ENCODE peak calls at places on chromosomes 1 and 21, in four cellular contexts. One of them, this sample, is unnamed.
A peak's percentile ranks its signal among the peaks of the same experiment; 100 is the strongest.

GRCh38 chr1:233113009-233113712 is 162.8 kb downstream of the NTPCR start:
- DNase-seq in cardiac muscle cell: peak; percentile 100
- DNase-seq in fibroblast of lung: peak; percentile 99
- DNase-seq in GM06990: peak; percentile 14
- DNase-seq in this sample: no peak

GRCh38 chr1:151988405-151988851 is 5.2 kb downstream of the S100A10 start:
- DNase-seq in cardiac muscle cell: peak; percentile 85
- DNase-seq in GM06990: no peak
- DNase-seq in fibroblast of lung: peak; percentile 62
- DNase-seq in this sample: no peak

GRCh38 chr21:16587671-16588379 is 858.0 kb downstream of the USP25 start:
- DNase-seq in fibroblast of lung: peak; percentile 94
- DNase-seq in GM06990: no peak
- DNase-seq in cardiac muscle cell: peak; percentile 81
- DNase-seq in this sample: no peak

GRCh38 chr1:150516616-150517015 is 1.1 kb downstream of the FALEC start:
- DNase-seq in GM06990: no peak
- DNase-seq in fibroblast of lung: no peak
- DNase-seq in cardiac muscle cell: no peak
- DNase-seq in this sample: no peak

GRCh38 chr1:165891461-165891860 is 64.0 kb downstream of the UCK2 start:
- DNase-seq in GM06990: no peak
- DNase-seq in fibroblast of lung: no peak
- DNase-seq in cardiac muscle cell: no peak
- DNase-seq in this sample: no peak

GRCh38 chr1:205528887-205529825 is 24.7 kb downstream of the CDK18 start:
- DNase-seq in GM06990: peak; percentile 65
- DNase-seq in cardiac muscle cell: peak; percentile 78
- DNase-seq in fibroblast of lung: peak; percentile 50
- DNase-seq in this sample: peak; percentile 58

GRCh38 chr1:205714190-205714905 is 34.0 kb upstream of the SLC45A3 start:
- DNase-seq in GM06990: no peak
- DNase-seq in cardiac muscle cell: peak; percentile 33
- DNase-seq in fibroblast of lung: peak; percentile 47
- DNase-seq in this sample: no peak

GRCh38 chr1:111571239-111571638 is 48.4 kb upstream of the RAP1A start:
- DNase-seq in fibroblast of lung: no peak
- DNase-seq in GM06990: no peak
- DNase-seq in cardiac muscle cell: no peak
- DNase-seq in this sample: no peak

GRCh38 chr1:164356511-164356910 is 202.5 kb upstream of the PBX1 start:
- DNase-seq in fibroblast of lung: no peak
- DNase-seq in cardiac muscle cell: no peak
- DNase-seq in GM06990: no peak
- DNase-seq in this sample: no peak

GRCh38 chr1:205216588-205216987 is 5.1 kb upstream of the DSTYK start:
- DNase-seq in GM06990: no peak
- DNase-seq in cardiac muscle cell: no peak
- DNase-seq in fibroblast of lung: no peak
- DNase-seq in this sample: no peak

GRCh38 chr1:199510314-199510713 is 517.2 kb upstream of the NR5A2 start:
- DNase-seq in GM06990: peak; percentile 55
- DNase-seq in cardiac muscle cell: no peak
- DNase-seq in fibroblast of lung: no peak
- DNase-seq in this sample: no peak

GRCh38 chr1:203219934-203220333 is 9.5 kb downstream of the CHIT1 start:
- DNase-seq in cardiac muscle cell: no peak
- DNase-seq in fibroblast of lung: no peak
- DNase-seq in GM06990: no peak
- DNase-seq in this sample: no peak

GRCh38 chr1:156245451-156246232 is 2.2 kb downstream of the PAQR6 start:
- DNase-seq in cardiac muscle cell: peak; percentile 33
- DNase-seq in GM06990: peak; percentile 67
- DNase-seq in fibroblast of lung: no peak
- DNase-seq in this sample: no peak

GRCh38 chr1:47592296-47592975 is 154.6 kb downstream of the FOXD2 start:
- DNase-seq in fibroblast of lung: no peak
- DNase-seq in GM06990: no peak
- DNase-seq in cardiac muscle cell: no peak
- DNase-seq in this sample: no peak

GRCh38 chr1:69185378-69185777 is 382.3 kb upstream of the LRRC7 start:
- DNase-seq in GM06990: no peak
- DNase-seq in cardiac muscle cell: no peak
- DNase-seq in fibroblast of lung: no peak
- DNase-seq in this sample: no peak

GRCh38 chr1:175503538-175503937 is 239.9 kb downstream of the TNR start:
- DNase-seq in GM06990: no peak
- DNase-seq in cardiac muscle cell: no peak
- DNase-seq in fibroblast of lung: no peak
- DNase-seq in this sample: no peak

GRCh38 chr1:172343246-172344099 is 77.0 kb upstream of the C1orf105 start:
- DNase-seq in cardiac muscle cell: peak; percentile 84
- DNase-seq in GM06990: peak; percentile 55
- DNase-seq in fibroblast of lung: peak; percentile 85
- DNase-seq in this sample: no peak

GRCh38 chr21:34640858-34641257 is 25.9 kb upstream of the RCAN1 start:
- DNase-seq in GM06990: no peak
- DNase-seq in fibroblast of lung: peak; percentile 54
- DNase-seq in cardiac muscle cell: peak; percentile 73
- DNase-seq in this sample: no peak

GRCh38 chr1:200410566-200410878 is 686 bp upstream of the ZNF281 start:
- DNase-seq in cardiac muscle cell: no peak
- DNase-seq in fibroblast of lung: no peak
- DNase-seq in GM06990: no peak
- DNase-seq in this sample: peak; percentile 10

GRCh38 chr1:159188375-159188788 is 16.3 kb upstream of the ACKR1 start:
- DNase-seq in cardiac muscle cell: peak; percentile 60
- DNase-seq in fibroblast of lung: peak; percentile 10
- DNase-seq in GM06990: peak; percentile 56
- DNase-seq in this sample: no peak

GRCh38 chr1:183039985-183040447 is 16.8 kb downstream of the LAMC1 start:
- DNase-seq in GM06990: no peak
- DNase-seq in cardiac muscle cell: peak; percentile 78
- DNase-seq in fibroblast of lung: peak; percentile 81
- DNase-seq in this sample: no peak

GRCh38 chr1:244087611-244088010 is 36.5 kb downstream of the ZBTB18 start:
- DNase-seq in GM06990: no peak
- DNase-seq in fibroblast of lung: no peak
- DNase-seq in cardiac muscle cell: no peak
- DNase-seq in this sample: no peak

GRCh38 chr1:161192476-161193465 is 6.1 kb downstream of the ADAMTS4 start:
- DNase-seq in fibroblast of lung: peak; percentile 76
- DNase-seq in cardiac muscle cell: peak; percentile 83
- DNase-seq in GM06990: no peak
- DNase-seq in this sample: peak; percentile 76

GRCh38 chr1:56157477-56157876 is 421.9 kb downstream of the PLPP3 start:
- DNase-seq in cardiac muscle cell: no peak
- DNase-seq in fibroblast of lung: no peak
- DNase-seq in GM06990: peak; percentile 22
- DNase-seq in this sample: no peak

GRCh38 chr1:37035014-37035686 is 835 bp upstream of the GRIK3 start:
- DNase-seq in cardiac muscle cell: no peak
- DNase-seq in fibroblast of lung: no peak
- DNase-seq in GM06990: no peak
- DNase-seq in this sample: no peak

GRCh38 chr1:204408074-204408507 is 3.5 kb downstream of the PPP1R15B start:
- DNase-seq in fibroblast of lung: peak; percentile 78
- DNase-seq in GM06990: no peak
- DNase-seq in cardiac muscle cell: peak; percentile 86
- DNase-seq in this sample: peak; percentile 34

GRCh38 chr1:186404454-186405051 is 28.9 kb downstream of the ODR4 start:
- DNase-seq in cardiac muscle cell: peak; percentile 91
- DNase-seq in GM06990: peak; percentile 22
- DNase-seq in fibroblast of lung: peak; percentile 70
- DNase-seq in this sample: peak; percentile 61

DNA sequence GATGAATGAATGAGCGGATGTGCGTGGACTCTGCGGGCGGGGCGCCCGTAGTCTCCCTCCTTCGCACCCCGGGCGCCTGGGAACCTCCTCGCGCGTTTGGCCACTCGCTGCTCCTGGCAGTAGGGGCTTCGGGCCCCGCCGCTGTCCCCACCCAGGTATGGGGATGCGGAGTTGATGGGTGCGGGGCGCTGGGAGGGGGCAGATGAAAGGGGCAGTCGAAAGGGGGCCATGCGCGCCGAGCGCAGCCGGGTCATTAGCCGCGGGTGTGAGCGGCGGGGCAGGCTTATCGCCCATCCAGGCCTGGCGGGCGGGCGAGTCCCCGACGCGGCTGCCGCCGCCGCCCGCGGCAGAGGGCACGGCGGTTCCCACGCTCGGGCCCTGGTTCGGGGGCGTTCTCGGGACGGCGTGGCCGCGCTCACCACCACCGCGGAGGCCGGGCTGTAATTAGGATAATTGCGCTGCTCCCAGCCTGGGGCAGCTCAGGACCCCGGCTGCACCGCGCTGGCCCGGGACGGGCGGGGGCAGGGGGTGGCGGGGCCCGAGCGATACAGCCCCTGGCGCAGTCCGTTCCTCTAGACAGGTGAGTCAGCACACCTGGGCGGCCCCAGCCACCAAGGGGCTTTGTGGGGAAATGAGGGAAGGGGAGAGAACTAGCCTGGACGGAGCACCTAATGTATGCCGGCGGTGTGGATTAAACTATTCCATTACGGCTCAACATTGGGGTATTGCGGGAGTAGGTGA is 22.1 kb upstream of the CITED4 start:
- DNase-seq in GM06990: no peak
- DNase-seq in cardiac muscle cell: no peak
- DNase-seq in fibroblast of lung: no peak
- DNase-seq in this sample: no peak
- H3K4me3 ChIP-seq in GM06990: no peak overlapping the region
- H3K4me3 ChIP-seq in cardiac muscle cell: peak overlapping the region; percentile 11
- H3K4me3 ChIP-seq in fibroblast of lung: no peak overlapping the region
- H3K4me3 ChIP-seq in this sample: no peak overlapping the region

GRCh38 chr21:45868086-45868485 is 113.5 kb upstream of the COL6A1 start:
- DNase-seq in cardiac muscle cell: no peak
- DNase-seq in GM06990: no peak
- DNase-seq in fibroblast of lung: no peak
- DNase-seq in this sample: no peak
- H3K27me3 ChIP-seq in cardiac muscle cell: no peaks in the 10 kb centered on the region
- H3K27me3 ChIP-seq in GM06990: no peaks in the 10 kb centered on the region
- H3K27me3 ChIP-seq in fibroblast of lung: no peaks in the 10 kb centered on the region
- H3K27me3 ChIP-seq in this sample: no peaks in the 10 kb centered on the region

DNA sequence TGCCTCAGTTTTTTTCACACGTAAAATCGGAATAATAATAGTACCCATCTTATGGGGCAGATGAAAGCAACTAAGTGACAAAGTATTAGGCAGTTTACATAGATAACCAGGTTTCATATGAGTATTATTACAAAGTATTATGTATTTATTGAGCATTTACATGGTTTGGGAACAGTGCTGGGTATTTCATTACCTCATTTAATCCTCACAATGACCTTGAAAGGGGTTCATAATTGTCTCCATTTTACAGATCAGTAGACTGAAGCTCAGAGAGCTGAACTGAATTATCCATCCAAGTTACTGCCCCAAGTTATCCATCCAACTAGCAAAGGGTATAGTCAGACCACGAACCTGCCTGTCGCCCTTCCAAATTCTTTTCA is 21.2 kb downstream of the TCEA3 start:
- DNase-seq in GM06990: no peak
- DNase-seq in cardiac muscle cell: no peak
- DNase-seq in fibroblast of lung: no peak
- DNase-seq in this sample: no peak
- H3K4me3 ChIP-seq in GM06990: no peak overlapping the region
- H3K4me3 ChIP-seq in cardiac muscle cell: no peak overlapping the region
- H3K4me3 ChIP-seq in fibroblast of lung: no peak overlapping the region
- H3K4me3 ChIP-seq in this sample: no peak overlapping the region

DNA sequence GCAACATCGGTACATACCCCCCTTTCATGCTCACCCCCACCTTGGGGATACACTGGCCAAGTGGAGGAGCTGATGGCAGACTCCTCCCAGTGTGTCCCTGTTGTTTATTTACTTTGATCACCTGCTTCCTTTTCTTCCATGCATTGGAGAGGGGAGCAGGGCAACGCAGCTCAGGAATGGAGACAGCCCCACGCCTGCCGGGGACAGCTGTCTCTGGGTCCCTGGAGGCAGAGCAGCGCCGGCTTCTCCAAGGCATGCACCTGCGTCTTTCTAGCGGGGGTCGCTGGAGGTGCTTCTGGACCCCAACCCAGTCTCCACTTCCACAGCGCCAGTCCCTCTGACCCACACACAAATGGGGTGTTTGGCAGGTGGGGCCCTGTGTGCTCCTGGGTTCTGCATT is 4.2 kb downstream of the AJAP1 start:
- DNase-seq in cardiac muscle cell: no peak
- DNase-seq in fibroblast of lung: no peak
- DNase-seq in GM06990: no peak
- DNase-seq in this sample: no peak
- H3K27me3 ChIP-seq in cardiac muscle cell: peaks cover 86% of the 10 kb centered on the region
- H3K27me3 ChIP-seq in fibroblast of lung: no peaks in the 10 kb centered on the region
- H3K27me3 ChIP-seq in GM06990: no peaks in the 10 kb centered on the region
- H3K27me3 ChIP-seq in this sample: no peaks in the 10 kb centered on the region

DNA sequence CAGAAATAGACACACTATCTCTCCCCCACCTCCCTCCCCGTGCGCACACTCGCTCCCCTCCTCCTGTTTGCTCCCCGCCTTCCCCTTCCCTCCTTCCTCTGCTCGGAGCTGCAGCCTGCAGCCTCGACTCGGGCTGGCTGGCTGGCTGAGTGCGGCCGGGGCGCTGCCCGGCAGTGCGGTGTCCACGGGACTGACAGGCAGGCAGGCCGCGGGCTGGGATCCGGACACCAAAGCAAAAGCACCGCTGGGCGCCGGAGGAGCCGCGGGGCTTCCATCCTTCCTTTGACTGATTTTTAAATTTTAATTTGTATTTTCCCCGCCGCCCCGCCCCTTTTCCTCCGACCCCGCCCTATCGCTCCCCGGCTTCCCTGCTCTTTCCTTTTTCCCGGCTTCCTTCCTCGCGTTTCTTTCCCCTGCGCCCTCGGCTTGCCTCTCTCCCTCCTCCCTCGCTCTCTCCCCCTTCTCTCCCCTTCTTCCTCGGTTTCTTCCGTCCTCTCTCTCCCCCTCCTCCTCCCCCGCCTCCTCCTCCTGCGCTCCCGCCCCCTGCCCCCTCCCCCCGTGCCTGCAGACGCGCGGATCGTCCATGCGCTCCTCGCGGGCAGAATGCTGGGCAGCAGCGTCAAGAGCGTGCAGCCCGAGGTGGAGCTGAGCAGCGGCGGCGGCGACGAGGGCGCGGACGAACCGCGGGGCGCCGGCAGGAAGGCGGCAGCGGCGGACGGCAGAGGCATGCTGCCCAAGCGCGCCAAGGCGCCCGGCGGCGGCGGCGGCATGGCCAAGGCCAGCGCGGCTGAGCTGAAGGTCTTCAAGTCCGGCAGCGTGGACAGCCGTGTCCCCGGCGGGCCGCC is 109.4 kb downstream of the NAV1 start:
- DNase-seq in GM06990: no peak
- DNase-seq in cardiac muscle cell: peak; percentile 68
- DNase-seq in fibroblast of lung: peak; percentile 85
- DNase-seq in this sample: no peak
- H3K4me3 ChIP-seq in GM06990: no peak overlapping the region
- H3K4me3 ChIP-seq in cardiac muscle cell: peak overlapping the region; percentile 66
- H3K4me3 ChIP-seq in fibroblast of lung: peak overlapping the region; percentile 80
- H3K4me3 ChIP-seq in this sample: no peak overlapping the region

This sample was measured in naive thymus-derived CD4-positive, alpha-beta T cell.